ENCODE peak calls at places on chromosome 2, in seven cellular contexts. One of them, this sample, is unnamed.

GRCh38 chr2:120763516-120763915 is 27.8 kb downstream of the GLI2 start:
- DNase-seq in effector CD4-positive, alpha-beta T cell: no peak
- DNase-seq in NCI-H2081: no peak
- DNase-seq in HuH-7: no peak
- DNase-seq in HFF-Myc: no peak
- DNase-seq in GF-D8: no peak
- DNase-seq in NCI-H1417: no peak
- DNase-seq in this sample: no peak

GRCh38 chr2:179729961-179730360 is 131.5 kb downstream of the ZNF385B start:
- DNase-seq in GF-D8: no peak
- DNase-seq in HuH-7: no peak
- DNase-seq in NCI-H1417: no peak
- DNase-seq in NCI-H2081: no peak
- DNase-seq in HFF-Myc: no peak
- DNase-seq in effector CD4-positive, alpha-beta T cell: no peak
- DNase-seq in this sample: no peak

GRCh38 chr2:136065384-136065783 is 52.6 kb downstream of the CXCR4 start:
- DNase-seq in effector CD4-positive, alpha-beta T cell: no peak
- DNase-seq in HuH-7: no peak
- DNase-seq in HFF-Myc: no peak
- DNase-seq in GF-D8: no peak
- DNase-seq in NCI-H2081: no peak
- DNase-seq in NCI-H1417: no peak
- DNase-seq in this sample: no peak

GRCh38 chr2:25389161-25389560 is 47.4 kb upstream of the DNMT3A start:
- DNase-seq in HFF-Myc: no peak
- DNase-seq in GF-D8: no peak
- DNase-seq in effector CD4-positive, alpha-beta T cell: no peak
- DNase-seq in HuH-7: no peak
- DNase-seq in NCI-H2081: no peak
- DNase-seq in NCI-H1417: no peak
- DNase-seq in this sample: no peak

GRCh38 chr2:26279886-26280285 is 35.1 kb downstream of the HADHB start:
- DNase-seq in NCI-H1417: no peak
- DNase-seq in GF-D8: no peak
- DNase-seq in HuH-7: no peak
- DNase-seq in effector CD4-positive, alpha-beta T cell: no peak
- DNase-seq in HFF-Myc: no peak
- DNase-seq in NCI-H2081: no peak
- DNase-seq in this sample: no peak

GRCh38 chr2:18719978-18720775 is 130.8 kb upstream of the NT5C1B start:
- DNase-seq in HuH-7: no peak
- DNase-seq in NCI-H1417: no peak
- DNase-seq in HFF-Myc: peak
- DNase-seq in GF-D8: no peak
- DNase-seq in NCI-H2081: no peak
- DNase-seq in effector CD4-positive, alpha-beta T cell: no peak
- DNase-seq in this sample: no peak

GRCh38 chr2:9556121-9556869 is 665 bp upstream of the ADAM17 start:
- DNase-seq in HuH-7: no peak
- DNase-seq in NCI-H1417: peak
- DNase-seq in effector CD4-positive, alpha-beta T cell: peak
- DNase-seq in HFF-Myc: no peak
- DNase-seq in NCI-H2081: no peak
- DNase-seq in GF-D8: no peak
- DNase-seq in this sample: peak

GRCh38 chr2:196284901-196285589 is 113.7 kb upstream of the STK17B start:
- DNase-seq in HuH-7: no peak
- DNase-seq in GF-D8: no peak
- DNase-seq in effector CD4-positive, alpha-beta T cell: no peak
- DNase-seq in HFF-Myc: no peak
- DNase-seq in NCI-H1417: no peak
- DNase-seq in NCI-H2081: no peak
- DNase-seq in this sample: no peak

GRCh38 chr2:199410130-199410529 is 47.6 kb downstream of the SATB2 start:
- DNase-seq in GF-D8: no peak
- DNase-seq in effector CD4-positive, alpha-beta T cell: no peak
- DNase-seq in NCI-H2081: no peak
- DNase-seq in HuH-7: no peak
- DNase-seq in HFF-Myc: no peak
- DNase-seq in NCI-H1417: no peak
- DNase-seq in this sample: no peak

This sample was measured in T-helper 9 cell.